ENCODE peak calls at places on chromosomes 4 and X, in five cellular contexts. O is germinal center; C is thoracic aorta; J is hepatocyte; R is stimulated activated CD4-positive, alpha-beta T cell treated with anti-CD3 and anti-CD28 coated beads, Interleukin-15, amount 100 ng/mL, for 1 hour. I is an unnamed sample.

GRCh38 chrX:29826651-29827206 is 388.6 kb upstream of the MAGEB2 start:
- DNase-seq in O (no peak), C (no peak), J (no peak), R (no peak), I (no peak)

GRCh38 chrX:119230850-119231249 is 5.2 kb upstream of the PGRMC1 start:
- DNase-seq in O (no peak), C (no peak), J (no peak), R (no peak), I (no peak)

GRCh38 chrX:9940397-9940796 is 26.8 kb upstream of the CLDN34 start:
- DNase-seq in O (no peak), C (no peak), J (no peak), R (no peak), I (no peak)

GRCh38 chrX:49155243-49155899 is 7.2 kb upstream of the MAGIX start:
- DNase-seq in O (peak), C (no peak), J (peak), R (no peak), I (no peak)

GRCh38 chr4:54929459-54929858 is 195.9 kb downstream of the KDR start:
- DNase-seq in O (no peak), C (no peak), J (no peak), R (no peak), I (no peak)

GRCh38 chr4:127997534-127998388 is 32.6 kb downstream of the ABHD18 start:
- DNase-seq in O (peak), C (no peak), J (no peak), R (no peak), I (no peak)

GRCh38 chr4:89055157-89056080 is 1.6 kb downstream of the FAM13A start:
- DNase-seq in O (no peak), C (no peak), J (no peak), R (no peak), I (no peak)

GRCh38 chr4:43223820-43224219 is 331.3 kb downstream of the GRXCR1 start:
- DNase-seq in O (no peak), C (no peak), J (no peak), R (no peak), I (no peak)

GRCh38 chr4:75696551-75696950 is 23.3 kb upstream of the G3BP2 start:
- DNase-seq in O (no peak), C (no peak), J (no peak), R (no peak), I (no peak)

GRCh38 chrX:153906126-153906917 is 1.8 kb downstream of the AVPR2 start:
- DNase-seq in O (no peak), C (no peak), J (no peak), R (no peak), I (no peak)

GRCh38 chrX:43140546-43140945 is 362.6 kb upstream of the PPP1R2C start:
- DNase-seq in O (no peak), C (no peak), J (no peak), R (no peak), I (no peak)

GRCh38 chr4:133148690-133149363 is at the start of gene PCDH10:
- DNase-seq in O (peak), C (peak), J (peak), R (peak), I (peak)

GRCh38 chrX:68588653-68589371 is 58.7 kb upstream of the STARD8 start:
- DNase-seq in O (no peak), C (no peak), J (no peak), R (no peak), I (no peak)

GRCh38 chrX:108224727-108225455 is 133.3 kb downstream of the ATG4A start:
- DNase-seq in O (peak), C (no peak), J (peak), R (no peak), I (peak)

GRCh38 chrX:78330540-78330939 is 3.1 kb upstream of the CYSLTR1 start:
- DNase-seq in O (no peak), C (no peak), J (no peak), R (no peak), I (no peak)

GRCh38 chr4:142893012-142893411 is 46.9 kb upstream of the INPP4B start:
- DNase-seq in O (no peak), C (no peak), J (no peak), R (no peak), I (no peak)

GRCh38 chrX:24396236-24396929 is 35.9 kb downstream of the SUPT20HL1 start:
- DNase-seq in O (no peak), C (no peak), J (no peak), R (no peak), I (no peak)

GRCh38 chr4:183478123-183478522 is 26.7 kb upstream of the ING2 start:
- DNase-seq in O (no peak), C (no peak), J (no peak), R (no peak), I (no peak)

GRCh38 chrX:25020391-25021131 is 4.8 kb upstream of the ARX start:
- DNase-seq in O (peak), C (no peak), J (peak), R (no peak), I (peak)

GRCh38 chr4:120517966-120518365 is 404.6 kb downstream of the PRDM5 start:
- DNase-seq in O (no peak), C (peak), J (peak), R (no peak), I (no peak)